ENCODE peak calls at places on chromosomes 6 and 20, in nine cellular contexts. N is AG04450, S is GM23248, P is HepG2, C is neural progenitor cell, M is HCT116, R is H9, J is osteoblast, I is left lung. A is an unnamed sample.

GRCh38 chr6:912871-913663 is 220.1 kb upstream of the EXOC2 start:
- DNase-seq in N (peak; percentile 8), M (peak; percentile 22), R (peak; percentile 85), C (peak; percentile 65), S (peak; percentile 67), J (peak; percentile 82), I (no peak), P (peak; percentile 56), A (no peak)

GRCh38 chr20:12315652-12316051 is 398.0 kb downstream of the BTBD3 start:
- DNase-seq in J (no peak), N (no peak), P (no peak), R (no peak), S (no peak), I (no peak), C (no peak), M (no peak), A (no peak)

GRCh38 chr20:16366548-16366947 is 206.7 kb downstream of the KIF16B start:
- DNase-seq in M (no peak), N (no peak), S (no peak), R (no peak), I (no peak), C (no peak), J (no peak), P (no peak), A (no peak)

GRCh38 chr6:142400495-142400894 is 98.7 kb downstream of the ADGRG6 start:
- DNase-seq in S (no peak), C (no peak), R (no peak), M (no peak), P (no peak), I (no peak), N (no peak), J (no peak), A (no peak)

GRCh38 chr20:34863421-34863965 is 9.2 kb downstream of the GGT7 start:
- DNase-seq in I (no peak), J (no peak), C (no peak), P (no peak), R (no peak), M (no peak), N (no peak), S (no peak), A (no peak)

GRCh38 chr20:13501500-13501899 is 137.2 kb downstream of the TASP1 start:
- DNase-seq in S (no peak), I (no peak), J (no peak), C (no peak), N (no peak), M (no peak), R (no peak), P (no peak), A (no peak)

GRCh38 chr6:8130399-8130798 is 28.1 kb upstream of the EEF1E1 start:
- DNase-seq in N (no peak), I (no peak), M (no peak), P (no peak), C (no peak), R (no peak), J (no peak), S (peak; percentile 51), A (no peak)

GRCh38 chr20:2692036-2692885 is at the start of gene EBF4:
- DNase-seq in M (no peak), J (peak; percentile 92), P (no peak), S (peak; percentile 13), I (peak; percentile 37), C (peak; percentile 78), R (peak; percentile 52), N (no peak), A (peak; percentile 25)

GRCh38 chr20:9555781-9556180 is 41.4 kb downstream of the LAMP5 start:
- DNase-seq in M (no peak), J (no peak), P (no peak), N (no peak), R (no peak), I (no peak), C (no peak), S (peak; percentile 30), A (no peak)

GRCh38 chr6:43269273-43270007 is 26.2 kb downstream of the TTBK1 start:
- DNase-seq in R (peak; percentile 38), P (no peak), C (peak; percentile 48), J (peak; percentile 90), M (no peak), I (no peak), S (peak; percentile 42), N (no peak), A (peak; percentile 26)

GRCh38 chr6:70706491-70707123 is 38.9 kb downstream of the SMAP1 start:
- DNase-seq in M (peak; percentile 26), J (no peak), P (peak; percentile 20), R (no peak), N (peak; percentile 16), S (peak; percentile 65), I (no peak), C (peak; percentile 49), A (no peak)

GRCh38 chr20:49281059-49281912 is 3.4 kb upstream of the ZNFX1 start:
- DNase-seq in R (peak; percentile 71), P (peak; percentile 90), S (peak; percentile 31), I (no peak), M (no peak), J (no peak), C (peak; percentile 89), N (no peak), A (no peak)

GRCh38 chr20:49278036-49278816 is at the start of gene ZNFX1:
- DNase-seq in P (peak; percentile 99), M (peak; percentile 94), N (peak; percentile 94), R (peak; percentile 98), C (peak; percentile 99), S (peak; percentile 100), I (peak; percentile 99), J (peak; percentile 98), A (peak; percentile 97)

GRCh38 chr20:49278817-49279676 is 1.2 kb upstream of the ZNFX1 start:
- DNase-seq in S (peak; percentile 69), M (no peak), R (no peak), P (peak; percentile 52), J (no peak), N (no peak), I (no peak), C (peak; percentile 37), A (no peak)

GRCh38 chr20:49280463-49281058 is 2.7 kb upstream of the ZNFX1 start:
- DNase-seq in P (no peak), J (no peak), C (no peak), M (no peak), R (no peak), S (peak; percentile 21), N (no peak), I (no peak), A (no peak)

DNA sequence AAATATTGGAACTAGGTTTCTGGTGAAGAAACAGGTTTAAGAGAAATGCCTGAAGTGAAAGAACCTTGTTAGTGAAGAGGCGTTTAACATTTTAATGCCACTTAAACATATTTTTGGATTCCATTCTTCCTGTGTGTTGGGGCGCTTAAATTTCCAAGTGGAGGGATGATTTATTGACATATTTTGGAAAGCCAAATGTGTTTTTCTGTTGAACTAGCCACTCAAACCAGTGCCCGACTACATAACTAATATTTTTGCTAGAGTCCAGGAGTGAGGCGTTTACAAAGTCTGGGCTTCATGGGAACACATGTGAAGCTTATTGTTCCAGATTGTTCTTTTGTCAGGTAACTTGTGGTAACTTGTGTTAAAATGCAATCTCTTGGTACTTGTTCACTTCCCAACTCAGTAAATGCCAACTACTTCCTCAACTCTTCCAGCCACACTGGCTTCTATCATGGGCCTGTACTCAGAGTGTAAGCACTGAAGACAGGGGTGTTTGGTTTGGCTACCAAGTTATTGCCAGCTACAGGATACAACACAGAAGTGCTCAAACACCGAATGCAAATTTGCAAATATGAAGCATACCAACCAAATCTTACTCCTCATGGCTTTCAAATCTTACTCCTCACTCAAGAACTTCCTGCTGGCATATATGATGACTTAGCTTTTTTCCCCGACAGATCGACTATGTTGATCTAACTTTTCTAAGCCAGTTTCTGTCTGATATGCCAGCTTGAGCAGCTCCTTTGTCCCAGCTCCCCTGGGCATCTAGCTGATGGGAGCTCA is 2.0 kb upstream of the ZNFX1 start:
- DNase-seq in I (no peak), P (no peak), S (peak; percentile 26), M (no peak), N (no peak), J (no peak), C (no peak), R (no peak), A (no peak)
- H3K9me3 ChIP-seq in I (peaks cover 23% of the 10 kb centered on the region), P (no peaks in the 10 kb centered on the region), S (no peaks in the 10 kb centered on the region), M (no peaks in the 10 kb centered on the region), N (peaks cover 35% of the 10 kb centered on the region), J (peaks cover 6% of the 10 kb centered on the region), C (no peaks in the 10 kb centered on the region), R (no peaks in the 10 kb centered on the region), A (peaks cover 51% of the 10 kb centered on the region)

GRCh38 chr20:58536289-58536688 is 21.1 kb upstream of the APCDD1L start:
- DNase-seq in N (no peak), I (no peak), M (no peak), R (no peak), C (no peak), S (no peak), J (no peak), P (no peak), A (no peak)

GRCh38 chr20:58531657-58532056 is 16.5 kb upstream of the APCDD1L start:
- DNase-seq in R (no peak), J (no peak), N (no peak), C (no peak), S (no peak), I (no peak), P (no peak), M (no peak), A (no peak)

GRCh38 chr20:58526411-58526810 is 11.2 kb upstream of the APCDD1L start:
- DNase-seq in P (no peak), M (no peak), R (no peak), I (no peak), C (no peak), S (no peak), N (no peak), J (no peak), A (no peak)

GRCh38 chr20:58528412-58528811 is 13.2 kb upstream of the APCDD1L start:
- DNase-seq in N (no peak), P (no peak), C (no peak), S (no peak), I (no peak), R (no peak), M (no peak), J (no peak), A (no peak)

DNA sequence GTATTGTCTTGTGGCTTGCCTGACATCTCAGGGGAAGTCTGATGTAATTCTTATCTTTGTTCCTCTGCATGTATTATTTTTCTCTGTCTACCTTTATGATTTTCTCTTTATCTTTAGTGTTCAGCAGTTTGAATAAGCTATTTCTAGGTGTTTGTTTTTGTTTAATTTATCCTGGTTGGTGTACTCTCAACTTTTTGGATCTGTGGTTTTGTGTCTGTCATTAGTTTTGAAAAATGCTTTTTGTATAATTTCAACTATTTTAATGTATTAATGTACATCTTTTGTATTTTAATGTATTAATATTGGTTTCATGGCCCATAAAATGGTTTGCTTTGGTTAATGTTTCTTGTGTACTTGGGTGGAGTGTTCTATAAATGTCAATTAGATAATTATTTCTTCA is 15.9 kb upstream of the APCDD1L start:
- DNase-seq in M (no peak), S (no peak), R (no peak), P (no peak), I (no peak), J (no peak), N (no peak), C (no peak), A (no peak)
- H3K9me3 ChIP-seq in M (peaks cover 19% of the 10 kb centered on the region), S (peaks cover 15% of the 10 kb centered on the region), R (peaks cover 12% of the 10 kb centered on the region), P (peaks cover 25% of the 10 kb centered on the region), I (peaks cover 48% of the 10 kb centered on the region), J (peaks cover 8% of the 10 kb centered on the region), N (peaks cover 8% of the 10 kb centered on the region), C (peaks cover 32% of the 10 kb centered on the region), A (peaks cover 3% of the 10 kb centered on the region)

GRCh38 chr6:67880939-67881705 is 754.0 kb upstream of the ADGRB3 start:
- DNase-seq in C (no peak), N (no peak), J (no peak), P (no peak), S (no peak), I (no peak), M (no peak), R (no peak), A (no peak)
- H3K9me3 ChIP-seq in C (no peaks in the 10 kb centered on the region), N (peaks cover 7% of the 10 kb centered on the region), J (no peaks in the 10 kb centered on the region), P (peaks cover 36% of the 10 kb centered on the region), S (no peaks in the 10 kb centered on the region), I (peaks cover 38% of the 10 kb centered on the region), M (peaks cover 5% of the 10 kb centered on the region), R (no peaks in the 10 kb centered on the region), A (no peaks in the 10 kb centered on the region)

GRCh38 chr6:55276745-55277627 is 50.3 kb upstream of the GFRAL start:
- DNase-seq in S (peak; percentile 55), I (no peak), N (peak; percentile 26), R (peak; percentile 54), P (peak; percentile 71), J (no peak), M (peak; percentile 58), C (peak; percentile 71), A (no peak)
- H3K9me3 ChIP-seq in S (no peaks in the 10 kb centered on the region), I (no peaks in the 10 kb centered on the region), N (no peaks in the 10 kb centered on the region), R (no peaks in the 10 kb centered on the region), P (no peaks in the 10 kb centered on the region), J (no peaks in the 10 kb centered on the region), M (no peaks in the 10 kb centered on the region), C (no peaks in the 10 kb centered on the region), A (no peaks in the 10 kb centered on the region)